ENCODE peak calls at places on chromosomes 5 and 9, in eight cellular contexts. F is heart left ventricle; Q is BJ; V is NCI-H2171 treated with DMSO at 0.1 percent for 48 hours; Z is esophagus squamous epithelium; A is stimulated activated CD8-positive, alpha-beta memory T cell treated with anti-CD3 and anti-CD28 coated beads, Interleukin-4, amount 100 ng/mL, for 24 hours; H is HEK293T; S is LHCN-M2. U is an unnamed sample.

GRCh38 chr9:79013715-79014610 is 557.8 kb upstream of the TLE4 start:
- DNase-seq in F (no peak), Z (no peak), V (no peak), A (no peak), S (peak; percentile 30), Q (peak; percentile 62), H (no peak), U (peak; percentile 91)

GRCh38 chr5:109585012-109585599 is 104.6 kb upstream of the MAN2A1 start:
- DNase-seq in S (peak; percentile 73), Q (no peak), Z (no peak), F (no peak), H (no peak), V (no peak), A (no peak), U (peak; percentile 40)

GRCh38 chr5:172959824-172960799 is 888 bp downstream of the RPL26L1 start:
- DNase-seq in A (no peak), Q (no peak), S (no peak), F (no peak), Z (no peak), H (no peak), V (no peak), U (peak; percentile 56)

GRCh38 chr9:124899845-124900244 is 37.9 kb downstream of the ARPC5L start:
- DNase-seq in H (no peak), Q (no peak), Z (no peak), V (no peak), F (no peak), S (no peak), A (no peak), U (no peak)

GRCh38 chr9:38018964-38019602 is 49.9 kb downstream of the SHB start:
- DNase-seq in V (peak; percentile 47), F (no peak), Z (no peak), S (peak; percentile 87), H (no peak), Q (no peak), A (no peak), U (peak; percentile 91)

GRCh38 chr5:148387325-148387724 is 3.6 kb downstream of the FBXO38 start:
- DNase-seq in F (no peak), A (no peak), H (no peak), S (peak; percentile 78), Q (peak; percentile 63), V (no peak), Z (no peak), U (peak; percentile 87)

GRCh38 chr9:7045361-7045760 is 287.6 kb downstream of the KDM4C start:
- DNase-seq in V (no peak), S (peak; percentile 15), H (no peak), Q (no peak), F (no peak), Z (no peak), A (no peak), U (peak; percentile 8)

GRCh38 chr5:178555771-178556211 is 34.4 kb downstream of the COL23A1 start:
- DNase-seq in Z (no peak), A (no peak), S (no peak), V (no peak), H (no peak), Q (no peak), F (no peak), U (no peak)

GRCh38 chr9:34185778-34186551 is 7.1 kb downstream of the UBAP1 start:
- DNase-seq in H (no peak), S (peak; percentile 93), Q (peak; percentile 79), V (no peak), F (peak; percentile 42), Z (no peak), A (no peak), U (peak; percentile 83)

GRCh38 chr5:163408311-163408923 is 29.0 kb upstream of the CCNG1 start:
- DNase-seq in Q (peak; percentile 7), Z (no peak), H (peak; percentile 53), A (peak; percentile 28), S (peak; percentile 72), V (peak; percentile 47), F (peak; percentile 41), U (peak; percentile 64)

GRCh38 chr5:40841068-40841805 is at the start of gene CARD6:
- DNase-seq in A (no peak), S (peak; percentile 54), H (no peak), Z (no peak), V (no peak), Q (no peak), F (no peak), U (peak; percentile 32)

GRCh38 chr9:92740015-92740408 is 24.6 kb downstream of the BICD2 start:
- DNase-seq in Q (no peak), H (no peak), A (no peak), V (no peak), S (no peak), F (no peak), Z (no peak), U (no peak)

GRCh38 chr5:125298711-125299379 is 552.4 kb upstream of the ZNF608 start:
- DNase-seq in Q (no peak), F (no peak), S (peak; percentile 84), A (no peak), V (no peak), Z (no peak), H (no peak), U (no peak)

GRCh38 chr9:133477992-133478850 is 678 bp downstream of the SLC2A6 start:
- DNase-seq in Z (no peak), V (no peak), A (no peak), Q (no peak), H (no peak), S (peak; percentile 31), F (peak; percentile 68), U (peak; percentile 81)

GRCh38 chr5:5929231-5929630 is 449.1 kb downstream of the MED10 start:
- DNase-seq in Z (no peak), H (no peak), Q (no peak), A (no peak), S (no peak), V (no peak), F (no peak), U (no peak)

GRCh38 chr5:98911221-98912040 is 17.4 kb downstream of the CHD1 start:
- DNase-seq in A (no peak), F (no peak), H (no peak), Q (no peak), Z (no peak), V (peak; percentile 21), S (no peak), U (peak; percentile 30)

GRCh38 chr9:376115-376514 is 161.4 kb downstream of the DOCK8 start:
- DNase-seq in A (no peak), F (no peak), Q (no peak), S (no peak), V (no peak), Z (no peak), H (no peak), U (no peak)

GRCh38 chr5:43422143-43422542 is 10.0 kb upstream of the CCL28 start:
- DNase-seq in Z (no peak), F (no peak), Q (no peak), V (peak; percentile 28), A (no peak), S (peak; percentile 52), H (no peak), U (peak; percentile 22)

GRCh38 chr5:169979871-169980270 is 424 bp downstream of the INSYN2B start:
- DNase-seq in A (no peak), Q (no peak), V (no peak), H (no peak), F (no peak), S (no peak), Z (no peak), U (peak; percentile 26)

GRCh38 chr9:129596541-129597328 is 24.2 kb downstream of the C9orf50 start:
- DNase-seq in A (no peak), Q (no peak), H (no peak), S (peak; percentile 54), F (peak; percentile 71), V (no peak), Z (no peak), U (peak; percentile 82)

GRCh38 chr9:135925496-135926133 is 18.3 kb upstream of the CAMSAP1 start:
- DNase-seq in A (peak; percentile 41), F (no peak), Q (no peak), V (no peak), S (no peak), H (no peak), Z (no peak), U (no peak)

GRCh38 chr9:135394699-135395645 is 84.6 kb upstream of the PPP1R26 start:
- DNase-seq in V (no peak), F (no peak), S (no peak), H (no peak), Z (no peak), A (no peak), Q (no peak), U (no peak)

GRCh38 chr5:135473956-135474670 is 22.0 kb upstream of the TIFAB start:
- DNase-seq in V (no peak), S (no peak), Q (no peak), H (no peak), Z (no peak), F (no peak), A (no peak), U (peak; percentile 15)

GRCh38 chr5:158977642-158978041 is 122.1 kb downstream of the EBF1 start:
- DNase-seq in A (no peak), S (no peak), V (no peak), Q (no peak), F (no peak), Z (no peak), H (no peak), U (no peak)

GRCh38 chr5:179307931-179308471 is 37.3 kb downstream of the ADAMTS2 start:
- DNase-seq in S (no peak), F (no peak), H (no peak), A (no peak), Z (no peak), Q (no peak), V (no peak), U (no peak)

GRCh38 chr9:107792006-107792405 is 302.4 kb upstream of the KLF4 start:
- DNase-seq in F (no peak), H (no peak), V (no peak), Z (no peak), S (no peak), A (no peak), Q (no peak), U (no peak)